ENCODE peak calls at places on chromosomes 4 and X, in five cellular contexts. Q is CD4-positive, alpha-beta T cell; P is A549; F is GM23248; Z is kidney. G is an unnamed sample.
A peak's percentile ranks its signal among the peaks of the same experiment; 100 is the strongest.

GRCh38 chrX:130098202-130098552 is 12.1 kb downstream of the ELF4 start:
- DNase-seq in Q (no peak), P (no peak), F (no peak), Z (peak; percentile 6), G (peak; percentile 19)

GRCh38 chr4:14835288-14835687 is 167.0 kb upstream of the CPEB2 start:
- DNase-seq in Q (no peak), P (no peak), F (no peak), Z (no peak), G (no peak)

GRCh38 chrX:136646602-136647239 is 1.2 kb upstream of the CD40LG start:
- DNase-seq in Q (no peak), P (no peak), F (no peak), Z (no peak), G (no peak)

GRCh38 chr4:22534374-22534773 is 18.5 kb upstream of the ADGRA3 start:
- DNase-seq in Q (no peak), P (no peak), F (no peak), Z (no peak), G (no peak)

GRCh38 chr4:46211406-46211805 is 87.6 kb upstream of the GABRG1 start:
- DNase-seq in Q (no peak), P (no peak), F (peak; percentile 7), Z (no peak), G (no peak)

GRCh38 chr4:14524236-14524635 is 478.0 kb upstream of the CPEB2 start:
- DNase-seq in Q (no peak), P (no peak), F (no peak), Z (no peak), G (no peak)

GRCh38 chr4:150656882-150657281 is 74.9 kb downstream of the MAB21L2 start:
- DNase-seq in Q (no peak), P (no peak), F (no peak), Z (no peak), G (no peak)

GRCh38 chr4:25862411-25863346 is at the start of gene SEL1L3:
- DNase-seq in Q (no peak), P (peak; percentile 14), F (peak; percentile 54), Z (peak; percentile 86), G (peak; percentile 76)

GRCh38 chr4:47483722-47484121 is 1.4 kb upstream of the ATP10D start:
- DNase-seq in Q (no peak), P (no peak), F (peak; percentile 58), Z (no peak), G (no peak)

GRCh38 chr4:85741921-85742591 is 267.1 kb downstream of the ARHGAP24 start:
- DNase-seq in Q (no peak), P (no peak), F (no peak), Z (no peak), G (no peak)

GRCh38 chrX:40176256-40176978 is 78.7 kb upstream of the BCOR start:
- DNase-seq in Q (peak; percentile 66), P (peak; percentile 44), F (peak; percentile 66), Z (peak; percentile 92), G (peak; percentile 61)

GRCh38 chr4:159278399-159278798 is 175.5 kb downstream of the RAPGEF2 start:
- DNase-seq in Q (no peak), P (no peak), F (no peak), Z (no peak), G (no peak)

DNA sequence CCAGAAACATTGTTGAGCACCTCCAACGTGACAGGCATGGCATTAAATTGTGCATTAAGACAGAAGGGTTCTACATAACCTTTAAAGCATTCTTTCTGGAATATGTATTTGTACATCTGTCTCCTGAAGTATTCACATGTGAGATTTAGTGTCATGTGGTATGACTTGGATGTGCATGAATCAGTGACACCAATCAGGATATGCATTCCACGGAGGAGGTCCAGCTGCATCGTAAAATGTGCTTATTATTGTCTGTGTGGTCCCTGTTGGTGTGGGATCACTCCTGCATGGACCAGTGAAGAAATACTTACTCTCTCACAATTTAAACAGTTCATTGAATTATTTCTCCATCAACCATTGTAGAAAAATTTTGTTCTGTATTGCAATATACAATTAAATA is 149.0 kb downstream of the MID1 start:
- DNase-seq in Q (no peak), P (no peak), F (no peak), Z (no peak), G (no peak)
- H3K27ac ChIP-seq in Q (no peak overlapping the region), P (no peak overlapping the region), F (no peak overlapping the region), Z (no peak overlapping the region), G (no peak overlapping the region)

DNA sequence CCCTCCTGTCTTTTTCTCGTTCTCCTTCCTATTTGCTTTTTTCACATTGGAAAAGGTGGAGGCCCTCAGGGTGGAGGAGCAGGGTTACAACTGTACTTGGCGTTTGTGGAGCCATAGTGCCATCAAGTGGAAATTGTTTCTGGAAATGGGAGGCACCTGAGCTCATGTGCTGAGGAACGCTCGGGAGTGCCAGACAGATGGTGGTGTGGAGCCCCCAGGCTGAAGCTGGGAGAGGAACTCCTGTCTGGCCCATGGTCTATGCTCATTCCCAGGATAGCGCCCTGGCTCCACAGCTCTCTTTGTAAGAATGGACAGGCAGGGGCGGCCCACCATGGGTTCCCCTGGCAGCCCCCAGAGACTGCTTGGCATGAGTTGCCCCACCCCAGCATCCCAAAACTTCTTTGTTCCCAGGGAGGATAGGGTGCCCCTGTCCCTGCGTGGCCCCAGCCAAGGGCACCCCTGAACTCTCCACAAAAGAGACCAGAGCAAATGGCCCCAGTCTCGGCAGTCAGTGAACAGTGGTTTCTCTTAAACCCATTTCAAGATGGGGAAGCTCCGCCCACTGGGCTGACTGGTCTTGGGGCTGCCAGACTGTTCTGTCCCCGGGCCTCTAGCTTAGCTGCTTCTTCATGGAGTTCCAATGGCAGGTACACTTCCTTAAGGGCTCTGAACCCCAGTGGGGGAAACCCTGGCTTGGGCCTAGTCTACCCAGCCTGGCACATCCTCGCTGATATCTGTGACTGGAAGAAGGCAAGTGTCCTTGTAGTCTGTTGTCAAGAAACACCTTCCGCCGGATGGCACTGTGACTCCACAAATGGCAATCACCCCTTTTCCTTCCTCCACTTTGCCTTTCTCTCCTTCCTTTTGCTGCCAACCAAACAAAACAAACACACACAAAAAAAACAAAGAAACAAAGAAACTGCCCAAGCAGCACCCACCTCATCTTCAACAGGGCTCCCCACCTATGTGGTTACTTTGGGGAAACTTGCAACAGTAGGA is 70.1 kb downstream of the NBDY start:
- DNase-seq in Q (no peak), P (no peak), F (no peak), Z (no peak), G (no peak)
- H3K27ac ChIP-seq in Q (peak overlapping the region; percentile 16), P (no peak overlapping the region), F (no peak overlapping the region), Z (no peak overlapping the region), G (no peak overlapping the region)

DNA sequence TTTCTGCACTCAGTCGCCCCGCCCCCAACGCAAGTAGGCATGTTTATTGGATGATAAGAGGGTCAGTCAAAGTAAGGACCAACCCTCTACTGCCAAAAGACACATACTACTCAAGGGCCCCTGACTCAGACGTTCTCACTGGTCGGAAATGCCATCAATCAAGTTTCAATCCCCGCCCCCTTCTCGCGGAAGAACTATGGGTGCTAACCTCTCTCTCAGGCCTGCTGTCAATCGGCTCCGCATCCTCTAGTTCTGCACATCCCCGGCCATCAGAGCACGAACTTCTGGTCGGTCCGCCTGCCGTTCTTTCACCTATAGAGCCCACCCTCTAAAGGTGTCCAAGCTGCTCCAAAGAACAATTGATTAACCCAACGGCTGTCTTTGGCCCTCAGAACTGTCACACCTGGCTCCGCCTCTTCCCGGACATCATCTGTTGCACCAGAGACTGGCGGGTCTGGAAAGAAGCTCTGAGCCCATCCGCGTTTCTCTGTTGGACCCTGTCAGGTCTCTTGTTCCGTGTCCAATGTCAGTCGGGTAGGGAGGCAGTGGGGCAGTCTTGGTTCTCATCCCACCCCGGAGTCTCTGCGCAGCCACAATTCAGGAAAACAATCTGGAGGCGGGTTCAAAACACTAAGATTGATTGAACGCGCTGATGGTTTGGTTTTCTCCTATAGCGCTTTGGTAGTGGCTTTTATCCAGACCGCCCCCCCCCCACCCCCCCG is 15.2 kb downstream of the NDUFB11 start:
- DNase-seq in Q (peak; percentile 82), P (peak; percentile 93), F (peak; percentile 91), Z (peak; percentile 92), G (peak; percentile 95)
- H3K27ac ChIP-seq in Q (peak overlapping the region; percentile 53), P (peak overlapping the region; percentile 84), F (peak overlapping the region; percentile 63), Z (peak overlapping the region; percentile 71), G (peak overlapping the region; percentile 92)

DNA sequence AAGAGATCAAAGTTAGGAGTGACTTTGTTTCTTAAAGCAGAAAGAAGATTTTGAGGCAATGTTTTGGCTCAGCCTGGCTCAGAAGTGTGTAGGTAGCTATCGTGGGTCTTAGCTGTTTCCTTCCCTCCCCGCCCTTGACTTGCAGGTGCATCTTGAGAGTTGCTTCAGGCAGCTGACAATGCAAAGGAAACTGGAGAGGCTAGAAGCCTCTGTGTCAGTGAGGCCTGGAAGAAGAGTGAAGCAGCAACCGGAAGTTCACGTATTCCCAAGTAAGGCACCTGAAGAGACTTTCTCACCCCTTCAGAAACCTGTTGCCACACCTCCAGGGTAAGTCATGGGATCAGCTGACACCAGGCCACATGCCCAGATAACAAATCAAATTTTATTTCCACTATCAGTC is 10.6 kb upstream of the XKRX start:
- DNase-seq in Q (no peak), P (no peak), F (no peak), Z (no peak), G (no peak)
- H3K27ac ChIP-seq in Q (no peak overlapping the region), P (no peak overlapping the region), F (no peak overlapping the region), Z (no peak overlapping the region), G (no peak overlapping the region)

DNA sequence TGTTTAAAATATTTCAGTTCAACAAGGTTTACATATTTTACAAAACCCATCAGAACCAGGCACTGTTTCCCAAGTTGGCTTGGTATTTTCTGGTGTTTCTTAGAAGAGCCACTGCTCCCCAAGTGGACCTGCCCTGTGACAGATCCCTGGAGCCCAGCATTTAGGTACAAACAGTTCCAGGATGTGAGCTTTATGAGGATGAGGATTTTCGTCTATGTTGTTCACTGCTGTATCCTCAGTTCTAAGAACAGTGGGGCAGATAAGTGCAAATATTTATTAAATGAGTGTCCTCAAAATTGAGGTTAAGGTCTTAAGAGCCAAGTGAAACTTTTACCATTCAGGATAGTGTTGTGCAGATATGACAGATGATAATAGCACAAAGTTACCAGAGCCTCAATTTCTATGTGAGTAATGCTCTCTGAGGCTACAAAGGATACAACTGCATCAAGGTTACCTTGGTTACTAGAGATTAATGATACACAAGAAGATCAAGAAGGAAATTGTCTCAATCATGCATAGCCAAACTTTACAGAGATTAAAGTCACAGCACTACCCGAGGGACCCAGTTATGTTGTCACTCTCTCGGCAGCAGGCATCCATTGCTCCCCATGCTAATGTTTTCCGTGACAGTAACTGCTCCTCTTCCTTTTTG is 37.5 kb downstream of the ANXA3 start:
- DNase-seq in Q (no peak), P (no peak), F (no peak), Z (no peak), G (no peak)
- H3K27ac ChIP-seq in Q (no peak overlapping the region), P (no peak overlapping the region), F (no peak overlapping the region), Z (no peak overlapping the region), G (no peak overlapping the region)

G was measured in small intestine.